ENCODE peak calls at places on chromosomes 11 and 22, in eight cellular contexts. T is neural crest cell, C is Right ventricle myocardium inferior, K is breast epithelium, M is midbrain, V is HFFc6, R is RWPE1, D is fibroblast of pulmonary artery. U is an unnamed sample.

GRCh38 chr22:37275622-37276021 is 6.7 kb upstream of the CYTH4 start:
- DNase-seq in T (no peak), C (no peak), K (no peak), M (no peak), V (no peak), R (no peak), D (no peak), U (no peak)

GRCh38 chr22:31093956-31094622 is 13.0 kb downstream of the SMTN start:
- DNase-seq in T (no peak), C (peak), K (no peak), M (peak), V (no peak), R (no peak), D (no peak), U (peak)

GRCh38 chr11:45179686-45180085 is 33.2 kb downstream of the PRDM11 start:
- DNase-seq in T (no peak), C (no peak), K (no peak), M (no peak), V (no peak), R (no peak), D (no peak), U (no peak)

GRCh38 chr11:47270331-47271271 is 668 bp downstream of the MADD start:
- DNase-seq in T (no peak), C (no peak), K (no peak), M (peak), V (peak), R (peak), D (peak), U (no peak)

GRCh38 chr11:2103666-2104523 is 35.3 kb downstream of the IGF2 start:
- DNase-seq in T (no peak), C (no peak), K (no peak), M (no peak), V (no peak), R (no peak), D (no peak), U (no peak)

GRCh38 chr11:134951305-134951700 is 539.3 kb upstream of the B3GAT1 start:
- DNase-seq in T (no peak), C (no peak), K (no peak), M (no peak), V (peak), R (no peak), D (peak), U (peak)

GRCh38 chr11:19931141-19931767 is 218.6 kb downstream of the NAV2 start:
- DNase-seq in T (no peak), C (no peak), K (no peak), M (no peak), V (peak), R (no peak), D (peak), U (no peak)

GRCh38 chr11:4697583-4697982 is at the start of gene OR51E2:
- DNase-seq in T (no peak), C (no peak), K (no peak), M (no peak), V (no peak), R (no peak), D (peak), U (no peak)

GRCh38 chr22:24525416-24526037 is 29.4 kb downstream of the GUCD1 start:
- DNase-seq in T (peak), C (peak), K (peak), M (peak), V (peak), R (peak), D (peak), U (peak)

GRCh38 chr11:123438191-123438627 is 8.1 kb downstream of the GRAMD1B start:
- DNase-seq in T (no peak), C (no peak), K (no peak), M (no peak), V (peak), R (no peak), D (no peak), U (no peak)

GRCh38 chr11:40306938-40307548 is 1152.4 kb downstream of the LRRC4C start:
- DNase-seq in T (peak), C (no peak), K (no peak), M (peak), V (peak), R (peak), D (peak), U (no peak)

GRCh38 chr11:108857382-108857781 is 192.5 kb downstream of the DDX10 start:
- DNase-seq in T (no peak), C (peak), K (no peak), M (no peak), V (no peak), R (no peak), D (peak), U (peak)

GRCh38 chr22:39616051-39616450 is 45.5 kb downstream of the CACNA1I start:
- DNase-seq in T (no peak), C (peak), K (no peak), M (no peak), V (no peak), R (no peak), D (no peak), U (no peak)

GRCh38 chr22:40009953-40010751 is 15.4 kb downstream of the FAM83F start:
- DNase-seq in T (no peak), C (peak), K (no peak), M (no peak), V (no peak), R (no peak), D (no peak), U (no peak)

GRCh38 chr11:76782526-76783293 is 446 bp upstream of the TSKU start:
- DNase-seq in T (peak), C (peak), K (peak), M (peak), V (peak), R (peak), D (peak), U (peak)

GRCh38 chr22:33780761-33781160 is 139.5 kb downstream of the LARGE1 start:
- DNase-seq in T (no peak), C (no peak), K (no peak), M (no peak), V (no peak), R (no peak), D (no peak), U (no peak)

GRCh38 chr11:122685041-122685440 is 29.5 kb downstream of the UBASH3B start:
- DNase-seq in T (no peak), C (no peak), K (no peak), M (no peak), V (no peak), R (no peak), D (no peak), U (no peak)

U was measured in right cardiac atrium.